ENCODE peak calls at places on chromosome 13, in five cellular contexts. D is A549, F is H1, A is K562, R is GM12878. T is an unnamed sample.

GRCh38 chr13:70249332-70250064 is 141.2 kb upstream of the KLHL1 start:
- DNase-seq in A (no peak), R (no peak), D (peak), F (peak), T (peak)

GRCh38 chr13:112616586-112617381 is 28.8 kb upstream of the TUBGCP3 start:
- DNase-seq in D (peak), A (peak), R (no peak), F (no peak), T (peak)

GRCh38 chr13:112740502-112741131 is 50.8 kb downstream of the ATP11A start:
- DNase-seq in D (no peak), R (no peak), F (no peak), A (peak), T (no peak)

GRCh38 chr13:104485571-104485970 is 1419.4 kb upstream of the SLC10A2 start:
- DNase-seq in D (no peak), A (no peak), F (no peak), R (no peak), T (no peak)

GRCh38 chr13:40777166-40777956 is 6.4 kb upstream of the MRPS31 start:
- DNase-seq in D (peak), A (peak), F (no peak), R (no peak), T (peak)

GRCh38 chr13:67231481-67231940 is 1.4 kb upstream of the PCDH9 start:
- DNase-seq in A (no peak), R (no peak), F (no peak), D (no peak), T (no peak)

GRCh38 chr13:38624822-38625221 is 62.1 kb upstream of the FREM2 start:
- DNase-seq in F (peak), D (no peak), A (no peak), R (no peak), T (no peak)

GRCh38 chr13:19183676-19184075 is 2.1 kb upstream of the TUBA3C start:
- DNase-seq in R (no peak), F (no peak), D (no peak), A (no peak), T (no peak)

GRCh38 chr13:105031306-105031705 is 1504.2 kb downstream of the EFNB2 start:
- DNase-seq in R (no peak), F (no peak), D (no peak), A (no peak), T (no peak)

GRCh38 chr13:109318945-109319590 is 467.3 kb downstream of the IRS2 start:
- DNase-seq in F (no peak), D (no peak), A (no peak), R (no peak), T (no peak)

GRCh38 chr13:85806553-85807175 is 7.4 kb upstream of the SLITRK6 start:
- DNase-seq in D (peak), F (no peak), A (no peak), R (no peak), T (peak)

GRCh38 chr13:39273953-39274352 is 235.7 kb downstream of the NHLRC3 start:
- DNase-seq in F (no peak), R (no peak), A (no peak), D (peak), T (no peak)

GRCh38 chr13:106597190-106597589 is 29.3 kb upstream of the ARGLU1 start:
- DNase-seq in F (no peak), D (no peak), A (no peak), R (no peak), T (no peak)

GRCh38 chr13:27918918-27919255 is 913 bp upstream of the PDX1 start:
- DNase-seq in A (no peak), R (no peak), F (no peak), D (no peak), T (no peak)

GRCh38 chr13:27918041-27918917 is 1.5 kb upstream of the PDX1 start:
- DNase-seq in R (no peak), D (no peak), A (no peak), F (no peak), T (no peak)

GRCh38 chr13:27915301-27916207 is 4.2 kb upstream of the PDX1 start:
- DNase-seq in D (no peak), F (no peak), A (no peak), R (no peak), T (no peak)

GRCh38 chr13:27919299-27919933 is 384 bp upstream of the PDX1 start:
- DNase-seq in R (no peak), F (no peak), D (peak), A (peak), T (peak)

DNA sequence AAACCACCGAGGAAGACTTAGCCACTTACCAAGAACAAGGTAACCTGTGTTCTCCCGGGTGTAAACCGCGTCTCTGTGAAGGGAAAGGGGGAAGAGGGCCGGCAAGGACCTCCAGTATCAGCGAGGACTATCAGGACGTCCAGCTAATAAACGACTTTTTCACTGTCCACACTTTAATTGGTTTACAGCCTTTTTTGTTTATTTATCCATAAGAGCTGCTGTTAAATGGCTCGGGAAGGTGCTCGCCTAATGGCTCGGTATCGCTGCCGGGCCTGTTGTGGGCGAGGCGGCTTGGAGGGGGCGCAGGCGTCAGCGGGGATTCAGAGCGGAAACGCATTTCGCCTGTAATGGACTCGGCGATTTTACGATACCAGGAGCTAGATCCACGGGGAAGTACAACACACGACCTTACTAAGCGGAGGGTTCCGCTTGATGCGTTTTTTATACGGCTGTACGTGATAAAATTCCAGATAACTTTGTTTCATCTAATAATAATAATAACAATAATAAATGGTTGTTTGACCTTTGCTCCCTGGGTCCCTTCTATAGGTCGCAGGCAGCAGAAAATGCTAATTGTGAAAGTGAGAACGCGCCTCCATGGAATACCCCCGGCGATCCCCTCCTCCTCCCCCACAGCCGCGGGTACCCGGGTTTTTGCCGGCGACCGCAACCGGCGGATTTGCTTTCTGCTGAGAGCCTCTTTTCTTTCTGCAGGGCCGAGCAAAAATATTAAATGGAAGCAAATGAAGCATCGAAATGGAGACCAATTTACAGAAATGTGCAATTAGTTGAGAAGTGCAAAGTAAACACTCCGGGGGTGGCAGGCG is 2.5 kb upstream of the PDX1 start:
- DNase-seq in R (no peak), F (no peak), A (no peak), D (no peak), T (no peak)
- TF ChIP-seq HDAC2 in R (no peak), F (no peak), A (no peak), D (no peak), T (no peak)

GRCh38 chr13:43316997-43317396 is 293.6 kb downstream of the DNAJC15 start:
- DNase-seq in D (no peak), A (no peak), R (no peak), F (no peak), T (no peak)
- TF ChIP-seq HDAC2 in D (no peak), A (no peak), R (no peak), F (no peak), T (no peak)

GRCh38 chr13:52767949-52768516 is 28.4 kb upstream of the CNMD start:
- DNase-seq in D (no peak), A (no peak), R (no peak), F (no peak), T (no peak)

GRCh38 chr13:52760078-52760477 is 20.5 kb upstream of the CNMD start:
- DNase-seq in F (no peak), D (no peak), A (no peak), R (no peak), T (no peak)

DNA sequence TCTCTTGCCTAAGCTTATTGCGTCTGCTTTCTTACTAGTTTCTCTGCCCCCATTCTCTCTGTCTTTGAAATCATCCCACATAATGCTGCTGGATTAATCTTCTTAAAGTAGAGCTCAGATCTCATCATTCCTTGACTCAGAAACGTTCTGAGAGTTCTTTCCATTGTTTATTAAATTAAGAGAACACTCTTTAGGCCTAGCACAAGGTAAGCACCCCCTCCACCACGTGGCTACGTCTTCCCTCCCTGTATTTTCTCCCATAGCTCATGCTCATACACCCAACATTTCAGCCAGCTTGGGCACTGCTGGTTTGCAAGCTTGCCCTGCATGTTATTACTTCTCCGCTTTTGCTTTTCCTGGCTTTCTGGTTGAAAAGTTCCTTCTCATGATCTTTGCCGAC is 26.4 kb upstream of the CNMD start:
- DNase-seq in F (no peak), D (no peak), R (no peak), A (no peak), T (no peak)
- TF ChIP-seq HDAC2 in F (no peak), D (no peak), R (no peak), A (no peak), T (no peak)

GRCh38 chr13:50129923-50130685 is 114.9 kb downstream of the KCNRG start:
- DNase-seq in F (no peak), A (no peak), R (no peak), D (peak), T (no peak)

GRCh38 chr13:50128406-50129048 is 113.3 kb downstream of the KCNRG start:
- DNase-seq in D (no peak), F (no peak), R (no peak), A (no peak), T (no peak)

GRCh38 chr13:50127726-50128291 is 112.6 kb downstream of the KCNRG start:
- DNase-seq in R (no peak), F (no peak), D (no peak), A (no peak), T (no peak)

GRCh38 chr13:50130686-50131051 is 115.4 kb downstream of the KCNRG start:
- DNase-seq in R (no peak), A (no peak), D (peak), F (no peak), T (no peak)

DNA sequence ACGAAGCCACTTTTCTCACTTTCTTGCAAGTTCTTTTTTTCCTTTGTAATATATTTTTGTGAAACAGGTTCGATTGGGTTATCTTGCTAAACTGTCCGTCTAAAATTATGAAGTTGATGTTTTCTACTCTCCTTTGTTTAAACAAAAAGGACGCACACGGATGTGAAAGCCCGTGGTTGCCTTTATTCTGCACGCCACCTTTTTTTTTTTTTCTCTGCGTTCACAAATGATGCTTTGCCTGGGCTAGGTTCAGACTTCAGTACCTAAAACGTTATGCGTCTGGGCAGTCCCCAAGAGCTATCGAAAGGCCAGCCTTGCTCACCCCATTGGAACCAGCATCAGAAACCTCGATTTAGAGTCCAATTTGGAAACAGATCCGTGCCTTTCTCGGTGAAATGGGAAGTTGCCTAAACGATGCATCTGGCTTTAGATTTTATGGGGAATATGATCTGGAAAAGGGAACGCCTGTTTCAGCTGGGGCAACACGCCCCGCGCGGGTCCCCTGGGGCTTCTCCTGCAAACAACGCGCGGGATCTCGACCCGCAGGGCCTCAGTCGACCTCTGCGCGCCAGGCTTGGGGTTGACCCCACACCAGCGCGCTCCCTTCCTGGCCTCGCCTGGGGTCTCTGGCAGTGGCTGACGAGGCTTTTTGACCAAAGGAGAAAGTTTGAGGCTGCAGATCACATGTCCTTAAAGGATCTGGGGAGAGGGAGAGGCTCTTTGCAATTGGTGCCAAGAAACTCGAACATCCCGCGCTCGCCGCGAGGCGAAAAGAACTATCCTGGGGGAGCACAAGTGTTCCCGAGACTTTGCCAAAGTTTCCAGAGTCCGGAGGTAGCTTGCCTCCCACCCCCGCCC is 114.0 kb downstream of the KCNRG start:
- DNase-seq in D (no peak), F (no peak), A (no peak), R (no peak), T (no peak)
- TF ChIP-seq HDAC2 in D (no peak), F (no peak), A (no peak), R (no peak), T (no peak)

GRCh38 chr13:87999141-87999765 is 328.1 kb downstream of the SLITRK5 start:
- DNase-seq in A (no peak), F (no peak), D (no peak), R (no peak), T (no peak)

GRCh38 chr13:88000787-88001186 is 329.6 kb downstream of the SLITRK5 start:
- DNase-seq in D (no peak), A (no peak), R (no peak), F (no peak), T (no peak)

GRCh38 chr13:87998081-87998480 is 326.9 kb downstream of the SLITRK5 start:
- DNase-seq in A (no peak), D (no peak), F (no peak), R (no peak), T (no peak)

GRCh38 chr13:88000239-88000638 is 329.1 kb downstream of the SLITRK5 start:
- DNase-seq in R (no peak), A (no peak), F (no peak), D (no peak), T (no peak)

GRCh38 chr13:87999791-88000190 is 328.6 kb downstream of the SLITRK5 start:
- DNase-seq in F (no peak), D (no peak), A (no peak), R (no peak), T (no peak)
- TF ChIP-seq HDAC2 in F (no peak), D (no peak), A (no peak), R (no peak), T (no peak)

DNA sequence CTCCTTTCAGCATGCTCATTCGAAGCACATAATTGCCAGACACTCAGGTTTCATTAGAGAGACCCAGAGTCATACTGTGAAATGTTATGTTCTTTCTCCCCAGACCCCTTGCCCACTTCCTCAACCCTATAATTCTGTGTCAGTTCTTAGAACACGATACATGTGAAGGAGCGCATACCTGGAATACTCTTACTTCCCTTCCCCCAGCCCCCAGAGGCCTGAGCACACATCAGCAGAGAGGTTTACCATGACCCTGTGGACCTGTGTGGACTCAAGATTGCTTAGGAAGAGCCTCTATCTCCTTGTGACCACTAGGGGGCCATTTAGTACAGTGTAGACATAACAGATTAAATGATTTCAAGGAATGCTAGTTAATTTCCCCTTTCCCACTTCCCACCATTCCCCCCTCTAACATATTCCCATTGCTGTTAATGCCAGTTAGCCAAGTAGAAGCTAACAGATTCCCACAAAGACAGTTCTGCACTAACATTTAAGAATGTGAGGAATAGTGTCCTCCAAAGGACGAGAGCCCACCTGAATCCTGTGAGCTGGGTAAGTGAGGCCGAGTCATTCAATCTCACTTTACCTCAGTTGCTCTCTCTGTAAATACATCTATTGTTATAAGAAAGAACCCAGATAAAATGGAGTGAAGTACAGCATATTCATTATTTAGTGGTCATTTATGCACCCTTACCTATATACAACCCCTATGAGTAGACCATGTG is 154.2 kb upstream of the MAB21L1 start:
- DNase-seq in R (no peak), D (peak), A (peak), F (no peak), T (peak)
- TF ChIP-seq HDAC2 in R (no peak), D (no peak), A (no peak), F (no peak), T (no peak)

GRCh38 chr13:25489238-25489637 is 117.5 kb downstream of the ATP8A2 start:
- DNase-seq in F (no peak), R (no peak), D (no peak), A (no peak), T (no peak)
- TF ChIP-seq HDAC2 in F (no peak), R (no peak), D (no peak), A (no peak), T (no peak)